ENCODE peak calls at places on chromosomes 1 and 21, in ten cellular contexts. P is esophagus muscularis mucosa, D is Caco-2, J is nephron progenitor cell, N is left lung, Q is body of pancreas, S is GM23338, C is foreskin fibroblast, H is OCI-LY7, O is psoas muscle. G is an unnamed sample.

GRCh38 chr1:109918671-109919070 is 8.0 kb downstream of the CSF1 start:
- DNase-seq in C (no peak), Q (no peak), H (no peak), O (no peak), D (no peak), J (no peak), N (no peak), S (no peak), P (no peak), G (no peak)

GRCh38 chr1:2301607-2302291 is 73.6 kb downstream of the SKI start:
- DNase-seq in Q (no peak), D (no peak), S (no peak), N (no peak), J (no peak), C (no peak), H (no peak), O (no peak), P (no peak), G (no peak)

GRCh38 chr21:17359781-17360180 is 153.1 kb upstream of the CXADR start:
- DNase-seq in S (no peak), H (peak), C (no peak), J (no peak), N (no peak), D (no peak), O (no peak), Q (no peak), P (no peak), G (no peak)

GRCh38 chr1:224623743-224624333 is 7.7 kb downstream of the CNIH3 start:
- DNase-seq in Q (no peak), J (no peak), S (no peak), D (no peak), H (peak), C (peak), O (no peak), N (no peak), P (no peak), G (no peak)

GRCh38 chr1:6268431-6268830 is 7.5 kb upstream of the GPR153 start:
- DNase-seq in P (no peak), D (no peak), H (no peak), Q (no peak), C (no peak), S (peak), N (no peak), J (peak), O (no peak), G (no peak)

GRCh38 chr1:201022824-201023516 is 544 bp downstream of the KIF21B start:
- DNase-seq in S (peak), P (no peak), O (no peak), Q (no peak), C (no peak), H (peak), N (peak), J (no peak), D (no peak), G (peak)

GRCh38 chr1:15246960-15247614 is at the start of gene FHAD1:
- DNase-seq in D (peak), Q (peak), P (peak), O (peak), J (peak), C (peak), N (peak), H (peak), S (peak), G (peak)

GRCh38 chr1:33292726-33293340 is 28.1 kb downstream of the A3GALT2 start:
- DNase-seq in N (no peak), O (no peak), C (no peak), Q (peak), S (no peak), D (no peak), J (no peak), H (no peak), P (no peak), G (no peak)

GRCh38 chr1:5854754-5855153 is 137.5 kb downstream of the NPHP4 start:
- DNase-seq in C (no peak), D (no peak), H (no peak), J (no peak), S (no peak), O (no peak), P (no peak), Q (no peak), N (no peak), G (no peak)

GRCh38 chr1:27011058-27011764 is 1.4 kb downstream of the TENT5B start:
- DNase-seq in C (peak), H (no peak), O (peak), D (peak), Q (peak), S (peak), J (peak), P (no peak), N (peak), G (peak)

GRCh38 chr1:222634180-222635013 is 16.5 kb downstream of the MIA3 start:
- DNase-seq in C (peak), Q (peak), H (peak), S (peak), J (peak), D (peak), O (no peak), N (no peak), P (no peak), G (peak)

GRCh38 chr1:91582431-91582921 is 81.8 kb downstream of the CDC7 start:
- DNase-seq in S (no peak), H (no peak), O (no peak), D (no peak), P (peak), N (no peak), J (no peak), C (peak), Q (no peak), G (no peak)

GRCh38 chr1:62386351-62387121 is 50.3 kb upstream of the USP1 start:
- DNase-seq in Q (no peak), C (no peak), O (no peak), S (no peak), J (no peak), N (no peak), P (no peak), H (no peak), D (peak), G (no peak)

GRCh38 chr1:45876000-45876399 is 72.6 kb downstream of the MAST2 start:
- DNase-seq in N (no peak), P (no peak), J (no peak), D (no peak), O (no peak), H (peak), Q (no peak), S (no peak), C (no peak), G (no peak)

GRCh38 chr21:37748351-37748750 is 167.9 kb downstream of the KCNJ6 start:
- DNase-seq in H (no peak), S (no peak), Q (no peak), N (no peak), D (no peak), C (no peak), J (no peak), P (no peak), O (no peak), G (no peak)

GRCh38 chr1:206770531-206771352 is at the start of gene IL19:
- DNase-seq in S (peak), D (no peak), N (no peak), O (no peak), Q (no peak), P (no peak), C (no peak), J (no peak), H (no peak), G (no peak)

GRCh38 chr1:17875171-17875881 is 120.2 kb downstream of the ACTL8 start:
- DNase-seq in S (no peak), N (no peak), Q (no peak), H (no peak), D (no peak), J (no peak), P (no peak), C (peak), O (no peak), G (no peak)

GRCh38 chr1:55650449-55650848 is 435.3 kb upstream of the USP24 start:
- DNase-seq in O (no peak), Q (no peak), C (no peak), D (no peak), P (peak), H (no peak), S (no peak), N (no peak), J (no peak), G (no peak)

GRCh38 chr1:18234790-18235242 is 127.2 kb downstream of the IGSF21 start:
- DNase-seq in H (peak), Q (peak), D (peak), P (no peak), O (no peak), J (peak), N (no peak), S (peak), C (no peak), G (peak)

GRCh38 chr1:226308166-226308722 is 720 bp downstream of the LIN9 start:
- DNase-seq in D (no peak), P (no peak), H (peak), C (no peak), O (no peak), J (no peak), S (peak), N (no peak), Q (peak), G (no peak)

GRCh38 chr1:113793878-113794834 is 18.1 kb downstream of the RSBN1 start:
- DNase-seq in C (no peak), P (no peak), J (no peak), S (no peak), O (no peak), Q (peak), H (no peak), D (peak), N (no peak), G (no peak)

GRCh38 chr1:169110691-169111447 is 4.4 kb downstream of the ATP1B1 start:
- DNase-seq in H (no peak), D (no peak), S (no peak), P (no peak), J (no peak), C (no peak), Q (no peak), N (no peak), O (no peak), G (no peak)

GRCh38 chr1:85465099-85465790 is at the start of gene DDAH1:
- DNase-seq in J (peak), P (peak), N (peak), D (peak), O (no peak), Q (peak), C (peak), H (no peak), S (peak), G (peak)

GRCh38 chr1:182200025-182200814 is 138.7 kb upstream of the ZNF648 start:
- DNase-seq in P (no peak), C (no peak), D (peak), H (no peak), N (no peak), J (no peak), S (no peak), O (no peak), Q (no peak), G (no peak)

GRCh38 chr1:24696033-24696755 is 49.1 kb upstream of the CLIC4 start:
- DNase-seq in O (no peak), C (no peak), S (no peak), P (no peak), D (no peak), Q (no peak), N (no peak), J (no peak), H (no peak), G (no peak)

GRCh38 chr1:2376931-2377672 is 14.3 kb downstream of the MORN1 start:
- DNase-seq in Q (no peak), N (peak), H (no peak), C (no peak), D (no peak), S (no peak), J (peak), P (no peak), O (no peak), G (no peak)

GRCh38 chr1:238558156-238558555 is 667.4 kb upstream of the ZP4 start:
- DNase-seq in P (no peak), S (no peak), Q (no peak), D (no peak), O (no peak), N (no peak), C (no peak), H (no peak), J (no peak), G (no peak)

GRCh38 chr1:211267204-211267857 is 8.2 kb downstream of the RCOR3 start:
- DNase-seq in J (no peak), D (no peak), O (no peak), H (no peak), Q (no peak), N (no peak), P (no peak), C (no peak), S (no peak), G (no peak)

GRCh38 chr1:244782056-244782455 is 53.4 kb upstream of the COX20 start:
- DNase-seq in C (peak), O (no peak), Q (no peak), D (no peak), N (no peak), J (no peak), H (no peak), S (no peak), P (no peak), G (no peak)

GRCh38 chr1:181423301-181423918 is 59.9 kb upstream of the CACNA1E start:
- DNase-seq in J (peak), H (peak), D (peak), S (peak), O (no peak), C (peak), P (no peak), N (no peak), Q (peak), G (peak)

GRCh38 chr1:31981976-31982375 is 31.7 kb upstream of the KHDRBS1 start:
- DNase-seq in H (peak), S (no peak), O (no peak), D (no peak), N (no peak), P (no peak), C (no peak), J (no peak), Q (no peak), G (no peak)

GRCh38 chr21:38869196-38869595 is 63.5 kb downstream of the ETS2 start:
- DNase-seq in P (no peak), S (no peak), N (no peak), H (no peak), C (no peak), D (no peak), Q (no peak), J (no peak), O (no peak), G (no peak)

GRCh38 chr1:43530483-43531452 is at the start of gene PTPRF:
- DNase-seq in P (no peak), D (peak), H (peak), S (peak), J (peak), C (peak), Q (peak), O (peak), N (peak), G (peak)

GRCh38 chr1:166133276-166133841 is 33.4 kb downstream of the FAM78B start:
- DNase-seq in O (no peak), J (no peak), N (no peak), C (no peak), P (no peak), Q (no peak), D (no peak), S (peak), H (peak), G (no peak)

GRCh38 chr1:109307363-109308021 is 681 bp upstream of the MYBPHL start:
- DNase-seq in N (no peak), P (no peak), O (no peak), H (peak), Q (no peak), C (no peak), J (no peak), D (no peak), S (no peak), G (no peak)

GRCh38 chr1:35577071-35577998 is 4.2 kb downstream of the TFAP2E start:
- DNase-seq in O (peak), S (peak), N (no peak), Q (no peak), J (peak), P (no peak), C (no peak), H (peak), D (no peak), G (no peak)

GRCh38 chr1:161367684-161368398 is at the start of gene CFAP126:
- DNase-seq in D (peak), S (peak), J (peak), P (no peak), N (no peak), Q (peak), H (peak), O (peak), C (peak), G (no peak)
- TF ChIP-seq CTCF in D (no peak), S (no peak), J (no peak), P (peak), N (no peak), Q (peak), H (peak), O (no peak), C (no peak), G (no peak)

GRCh38 chr1:51044834-51045233 is 57.2 kb upstream of the C1orf185 start:
- DNase-seq in P (no peak), Q (no peak), O (no peak), J (no peak), D (no peak), S (no peak), N (no peak), H (peak), C (no peak), G (no peak)
- TF ChIP-seq CTCF in P (peak), Q (peak), O (peak), J (no peak), D (no peak), S (no peak), N (peak), H (peak), C (no peak), G (no peak)

DNA sequence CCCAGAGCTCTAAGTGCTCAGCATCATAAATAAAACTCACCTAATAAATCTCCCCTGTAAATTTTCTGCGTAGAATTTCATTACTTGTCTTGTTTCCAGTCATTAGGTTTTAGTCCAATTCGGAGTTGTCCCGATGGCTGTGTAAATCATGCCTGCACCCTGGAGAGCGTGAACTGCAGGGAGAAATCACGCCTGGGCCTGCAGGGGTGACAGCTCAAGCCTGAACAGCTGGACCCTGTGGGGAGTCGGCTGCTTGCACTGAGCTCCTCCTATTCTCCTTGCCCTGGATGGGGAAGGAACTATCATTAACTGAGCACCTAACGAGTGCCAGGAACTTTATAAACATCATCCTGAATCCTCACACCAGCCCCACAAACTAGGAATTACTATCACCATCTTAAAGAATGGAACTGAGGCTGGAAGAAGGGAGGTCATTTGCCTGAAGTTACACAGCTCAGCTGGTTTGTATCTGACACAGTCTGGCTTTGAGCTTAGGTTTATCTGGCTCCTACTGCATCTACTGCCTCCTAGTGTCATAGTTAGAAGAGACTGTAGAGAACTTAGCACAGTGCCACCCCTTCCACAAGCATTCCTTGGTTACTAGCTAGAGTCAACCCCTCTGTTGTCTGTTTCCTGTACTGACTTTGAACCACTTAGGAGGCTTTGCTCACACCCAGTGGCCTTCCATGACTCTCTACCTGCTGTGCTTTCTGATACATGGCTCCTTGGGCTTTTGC is 25.1 kb upstream of the POU3F1 start:
- DNase-seq in S (peak), H (peak), D (no peak), O (no peak), N (no peak), P (no peak), C (peak), J (no peak), Q (no peak), G (no peak)
- TF ChIP-seq CTCF in S (peak), H (peak), D (peak), O (peak), N (no peak), P (no peak), C (peak), J (no peak), Q (no peak), G (peak)

GRCh38 chr1:56803561-56804156 is 15.5 kb downstream of the FYB2 start:
- DNase-seq in N (no peak), C (no peak), S (peak), P (no peak), J (peak), Q (peak), O (no peak), D (peak), H (peak), G (no peak)
- TF ChIP-seq CTCF in N (peak), C (peak), S (peak), P (no peak), J (peak), Q (peak), O (peak), D (peak), H (peak), G (peak)

GRCh38 chr1:59775480-59775879 is 39.3 kb upstream of the HOOK1 start:
- DNase-seq in C (no peak), P (no peak), H (no peak), N (no peak), Q (no peak), S (no peak), J (no peak), D (no peak), O (no peak), G (no peak)

GRCh38 chr1:59776960-59777852 is 37.5 kb upstream of the HOOK1 start:
- DNase-seq in H (no peak), P (no peak), O (no peak), N (peak), J (no peak), D (no peak), Q (no peak), C (peak), S (peak), G (no peak)

GRCh38 chr1:59779949-59780348 is 34.8 kb upstream of the HOOK1 start:
- DNase-seq in Q (no peak), O (no peak), N (no peak), P (no peak), D (peak), S (peak), C (no peak), H (no peak), J (no peak), G (no peak)
- TF ChIP-seq CTCF in Q (no peak), O (peak), N (no peak), P (no peak), D (peak), S (peak), C (no peak), H (peak), J (no peak), G (peak)

G was measured in progenitor cell of endocrine pancreas.